ENCODE peak calls at places on chromosomes 13 and 19, in ten cellular contexts. M is PC-3; Q is colonic mucosa; L is lung; H is heart left ventricle; W is IMR-90; B is CD8-positive, alpha-beta memory T cell; G is tibial nerve; C is OCI-LY7; V is breast epithelium. Z is an unnamed sample.

GRCh38 chr19:35757231-35757748 is 461 bp upstream of the HSPB6 start:
- DNase-seq in M (peak; percentile 29), Q (peak; percentile 70), L (peak; percentile 59), H (peak; percentile 92), W (peak; percentile 96), B (no peak), G (peak; percentile 84), C (no peak), V (no peak), Z (peak; percentile 99)

GRCh38 chr13:79423801-79424642 is 18.0 kb upstream of the RBM26 start:
- DNase-seq in M (peak; percentile 58), Q (no peak), L (no peak), H (no peak), W (peak; percentile 63), B (peak; percentile 30), G (no peak), C (peak; percentile 54), V (no peak), Z (no peak)

GRCh38 chr19:28560786-28561185 is 652.2 kb downstream of the UQCRFS1 start:
- DNase-seq in M (no peak), Q (no peak), L (no peak), H (no peak), W (no peak), B (no peak), G (no peak), C (no peak), V (no peak), Z (no peak)

GRCh38 chr13:40102854-40103253 is 447.4 kb downstream of the COG6 start:
- DNase-seq in M (peak; percentile 82), Q (no peak), L (no peak), H (no peak), W (peak; percentile 65), B (no peak), G (no peak), C (no peak), V (no peak), Z (no peak)

GRCh38 chr19:10521461-10522216 is 4.4 kb upstream of the S1PR5 start:
- DNase-seq in M (no peak), Q (no peak), L (no peak), H (no peak), W (no peak), B (no peak), G (no peak), C (no peak), V (no peak), Z (no peak)

GRCh38 chr13:40777166-40777956 is 6.4 kb upstream of the MRPS31 start:
- DNase-seq in M (peak; percentile 55), Q (peak; percentile 72), L (peak; percentile 40), H (no peak), W (peak; percentile 37), B (peak; percentile 41), G (peak; percentile 64), C (peak; percentile 86), V (no peak), Z (no peak)

GRCh38 chr19:53161123-53161522 is 2.3 kb upstream of the ZNF347 start:
- DNase-seq in M (no peak), Q (no peak), L (no peak), H (no peak), W (no peak), B (no peak), G (no peak), C (no peak), V (no peak), Z (no peak)

GRCh38 chr13:31913459-31913858 is 118.1 kb upstream of the FRY start:
- DNase-seq in M (no peak), Q (no peak), L (no peak), H (no peak), W (no peak), B (no peak), G (no peak), C (no peak), V (no peak), Z (no peak)

GRCh38 chr19:10329555-10329954 is 3.8 kb downstream of the RAVER1 start:
- DNase-seq in M (no peak), Q (no peak), L (no peak), H (no peak), W (no peak), B (no peak), G (no peak), C (no peak), V (no peak), Z (no peak)

GRCh38 chr13:30690282-30691188 is 44.8 kb upstream of the ALOX5AP start:
- DNase-seq in M (peak; percentile 23), Q (peak; percentile 79), L (peak; percentile 61), H (peak; percentile 60), W (peak; percentile 99), B (peak; percentile 21), G (peak; percentile 77), C (peak; percentile 73), V (no peak), Z (peak; percentile 80)

GRCh38 chr13:62210951-62211350 is 795.3 kb upstream of the PCDH20 start:
- DNase-seq in M (no peak), Q (no peak), L (no peak), H (no peak), W (no peak), B (no peak), G (no peak), C (no peak), V (no peak), Z (no peak)

GRCh38 chr13:109790951-109791605 is 4.7 kb upstream of the IRS2 start:
- DNase-seq in M (peak; percentile 58), Q (peak; percentile 48), L (no peak), H (no peak), W (peak; percentile 41), B (peak; percentile 28), G (peak; percentile 41), C (peak; percentile 21), V (no peak), Z (no peak)

GRCh38 chr19:31674503-31675186 is 325.4 kb upstream of the TSHZ3 start:
- DNase-seq in M (no peak), Q (no peak), L (no peak), H (no peak), W (peak; percentile 47), B (no peak), G (no peak), C (no peak), V (no peak), Z (no peak)

GRCh38 chr13:112446347-112446861 is 70.2 kb downstream of the SPACA7 start:
- DNase-seq in M (no peak), Q (peak; percentile 3), L (peak; percentile 25), H (no peak), W (no peak), B (no peak), G (no peak), C (no peak), V (no peak), Z (peak; percentile 53)

DNA sequence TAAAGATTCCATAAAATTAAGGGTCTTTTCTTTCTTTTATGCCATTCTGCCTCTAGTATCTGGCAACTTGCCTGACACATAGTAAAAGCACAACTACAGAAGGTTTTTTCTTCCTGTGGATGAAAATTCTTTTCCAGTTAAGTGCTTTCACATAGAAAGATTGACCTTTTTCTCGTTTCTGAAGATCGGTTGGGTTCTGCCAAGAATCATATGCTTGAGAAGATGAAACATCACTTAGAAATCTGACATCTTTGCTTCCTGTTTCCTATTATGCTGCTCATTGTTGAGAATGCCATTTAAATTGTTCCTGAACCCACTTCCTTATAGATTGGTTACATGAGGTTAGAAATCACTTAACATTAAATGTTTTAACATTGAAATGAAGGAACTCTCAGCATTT is 26.3 kb upstream of the SCEL start:
- DNase-seq in M (peak; percentile 58), Q (no peak), L (no peak), H (no peak), W (peak; percentile 8), B (no peak), G (no peak), C (no peak), V (no peak), Z (no peak)
- H3K4me3 ChIP-seq in M (no peak overlapping the region), Q (no peak overlapping the region), L (no peak overlapping the region), H (no peak overlapping the region), W (no peak overlapping the region), B (no peak overlapping the region), G (no peak overlapping the region), C (no peak overlapping the region), V (no peak overlapping the region), Z (no peak overlapping the region)

GRCh38 chr13:66911411-66911939 is 318.7 kb downstream of the PCDH9 start:
- DNase-seq in M (no peak), Q (no peak), L (no peak), H (no peak), W (no peak), B (no peak), G (no peak), C (no peak), V (no peak), Z (no peak)

GRCh38 chr13:66914155-66914554 is 316.0 kb downstream of the PCDH9 start:
- DNase-seq in M (no peak), Q (no peak), L (no peak), H (no peak), W (peak; percentile 5), B (no peak), G (no peak), C (no peak), V (no peak), Z (no peak)

GRCh38 chr13:66915596-66916185 is 314.4 kb downstream of the PCDH9 start:
- DNase-seq in M (peak; percentile 24), Q (no peak), L (no peak), H (no peak), W (peak; percentile 63), B (no peak), G (no peak), C (peak; percentile 27), V (no peak), Z (no peak)
- H3K27ac ChIP-seq in M (no peak overlapping the region), Q (no peak overlapping the region), L (no peak overlapping the region), H (no peak overlapping the region), W (no peak overlapping the region), B (no peak overlapping the region), G (no peak overlapping the region), C (no peak overlapping the region), V (no peak overlapping the region), Z (no peak overlapping the region)

GRCh38 chr19:2047076-2047448 is 4.0 kb downstream of the MKNK2 start:
- DNase-seq in M (no peak), Q (no peak), L (no peak), H (no peak), W (no peak), B (no peak), G (no peak), C (no peak), V (no peak), Z (no peak)
- H3K4me3 ChIP-seq in M (no peak overlapping the region), Q (no peak overlapping the region), L (no peak overlapping the region), H (no peak overlapping the region), W (no peak overlapping the region), B (no peak overlapping the region), G (peak overlapping the region; percentile 99), C (no peak overlapping the region), V (no peak overlapping the region), Z (peak overlapping the region; percentile 91)

DNA sequence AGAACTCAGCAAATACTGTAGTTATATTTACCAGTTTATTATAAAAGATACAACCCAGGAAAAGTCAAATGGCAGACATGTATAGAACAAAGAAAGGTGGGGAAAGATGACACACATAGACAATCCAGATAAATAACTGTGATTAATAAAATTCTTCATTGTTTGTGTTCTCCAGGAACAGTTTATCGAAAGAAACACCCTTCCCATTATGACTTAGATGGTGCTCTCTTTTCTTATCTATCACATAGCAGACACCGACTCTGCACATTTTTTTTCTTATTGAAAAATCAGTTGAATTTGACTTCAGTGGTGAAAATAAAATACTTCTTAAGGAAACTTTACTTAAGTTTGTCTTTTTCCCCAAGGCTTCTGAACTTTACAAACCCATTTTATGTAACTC is 6.2 kb downstream of the ZNF708 start:
- DNase-seq in M (no peak), Q (no peak), L (no peak), H (no peak), W (no peak), B (no peak), G (no peak), C (no peak), V (no peak), Z (no peak)
- H3K27ac ChIP-seq in M (no peak overlapping the region), Q (no peak overlapping the region), L (no peak overlapping the region), H (peak overlapping the region; percentile 18), W (no peak overlapping the region), B (no peak overlapping the region), G (peak overlapping the region; percentile 83), C (no peak overlapping the region), V (peak overlapping the region; percentile 88), Z (no peak overlapping the region)

GRCh38 chr13:52846567-52847321 is 1.7 kb downstream of the PCDH8 start:
- DNase-seq in M (no peak), Q (peak; percentile 63), L (no peak), H (peak; percentile 49), W (peak; percentile 2), B (no peak), G (peak; percentile 48), C (no peak), V (no peak), Z (no peak)
- H3K4me3 ChIP-seq in M (no peak overlapping the region), Q (no peak overlapping the region), L (no peak overlapping the region), H (peak overlapping the region; percentile 30), W (no peak overlapping the region), B (no peak overlapping the region), G (peak overlapping the region; percentile 9), C (no peak overlapping the region), V (no peak overlapping the region), Z (peak overlapping the region; percentile 55)